ENCODE peak calls at places on chromosome 21, in six cellular contexts. C, Q, U, K, H and S are unnamed samples.

GRCh38 chr21:34052171-34052570 is 21.2 kb upstream of the MRPS6 start:
- DNase-seq in C (no peak), Q (no peak), U (no peak), K (no peak), H (no peak), S (no peak)

GRCh38 chr21:28196981-28197380 is 795.7 kb downstream of the LTN1 start:
- DNase-seq in C (no peak), Q (no peak), U (no peak), K (no peak), H (no peak), S (no peak)

GRCh38 chr21:16815228-16815627 is 697.6 kb upstream of the CXADR start:
- DNase-seq in C (no peak), Q (no peak), U (no peak), K (no peak), H (no peak), S (no peak)

GRCh38 chr21:44450999-44451398 is 4.3 kb upstream of the LRRC3 start:
- DNase-seq in C (no peak), Q (no peak), U (no peak), K (no peak), H (no peak), S (no peak)

GRCh38 chr21:21163904-21164303 is 165.7 kb downstream of the NCAM2 start:
- DNase-seq in C (peak), Q (peak), U (peak), K (peak), H (no peak), S (peak)

GRCh38 chr21:31347435-31348032 is 3.5 kb upstream of the TIAM1 start:
- DNase-seq in C (peak), Q (no peak), U (peak), K (no peak), H (no peak), S (no peak)

GRCh38 chr21:25179116-25179515 is 428.2 kb downstream of the MRPL39 start:
- DNase-seq in C (no peak), Q (no peak), U (peak), K (no peak), H (no peak), S (no peak)

GRCh38 chr21:16241021-16241420 is 511.2 kb downstream of the USP25 start:
- DNase-seq in C (no peak), Q (no peak), U (no peak), K (no peak), H (no peak), S (no peak)

GRCh38 chr21:45410865-45411809 is 6.2 kb downstream of the COL18A1 start:
- DNase-seq in C (no peak), Q (no peak), U (no peak), K (no peak), H (no peak), S (peak)

GRCh38 chr21:21971384-21971783 is 973.2 kb downstream of the NCAM2 start:
- DNase-seq in C (no peak), Q (no peak), U (no peak), K (no peak), H (no peak), S (no peak)

GRCh38 chr21:45868086-45868485 is 113.5 kb upstream of the COL6A1 start:
- DNase-seq in C (no peak), Q (no peak), U (no peak), K (peak), H (no peak), S (no peak)

GRCh38 chr21:29133796-29134195 is 3.4 kb downstream of the MAP3K7CL start:
- DNase-seq in C (no peak), Q (no peak), U (no peak), K (no peak), H (no peak), S (no peak)

GRCh38 chr21:38303300-38303699 is 46.5 kb downstream of the KCNJ15 start:
- DNase-seq in C (no peak), Q (peak), U (peak), K (no peak), H (no peak), S (peak)

GRCh38 chr21:29346281-29346680 is 47.6 kb downstream of the BACH1 start:
- DNase-seq in C (no peak), Q (no peak), U (no peak), K (no peak), H (no peak), S (no peak)

GRCh38 chr21:26098758-26099157 is 71.8 kb downstream of the APP start:
- DNase-seq in C (no peak), Q (no peak), U (peak), K (no peak), H (no peak), S (no peak)

GRCh38 chr21:28731700-28732321 is 260.9 kb downstream of the LTN1 start:
- DNase-seq in C (no peak), Q (no peak), U (no peak), K (no peak), H (no peak), S (no peak)

GRCh38 chr21:38679531-38679930 is 126.2 kb upstream of the ETS2 start:
- DNase-seq in C (no peak), Q (peak), U (peak), K (no peak), H (no peak), S (no peak)

GRCh38 chr21:46125846-46126301 is 28.0 kb downstream of the COL6A2 start:
- DNase-seq in C (no peak), Q (no peak), U (no peak), K (peak), H (no peak), S (no peak)

GRCh38 chr21:43923391-43923790 is 58.4 kb downstream of the AGPAT3 start:
- DNase-seq in C (no peak), Q (no peak), U (peak), K (no peak), H (no peak), S (no peak)

GRCh38 chr21:45355573-45355972 is 49.4 kb upstream of the COL18A1 start:
- DNase-seq in C (no peak), Q (no peak), U (no peak), K (no peak), H (no peak), S (no peak)

GRCh38 chr21:15849925-15850324 is 120.1 kb downstream of the USP25 start:
- DNase-seq in C (no peak), Q (no peak), U (no peak), K (no peak), H (no peak), S (no peak)

GRCh38 chr21:38505654-38506523 is 7.6 kb upstream of the ERG start:
- DNase-seq in C (peak), Q (peak), U (peak), K (no peak), H (peak), S (peak)

GRCh38 chr21:44089001-44089911 is 17.9 kb upstream of the PWP2 start:
- DNase-seq in C (no peak), Q (no peak), U (no peak), K (peak), H (no peak), S (no peak)

DNA sequence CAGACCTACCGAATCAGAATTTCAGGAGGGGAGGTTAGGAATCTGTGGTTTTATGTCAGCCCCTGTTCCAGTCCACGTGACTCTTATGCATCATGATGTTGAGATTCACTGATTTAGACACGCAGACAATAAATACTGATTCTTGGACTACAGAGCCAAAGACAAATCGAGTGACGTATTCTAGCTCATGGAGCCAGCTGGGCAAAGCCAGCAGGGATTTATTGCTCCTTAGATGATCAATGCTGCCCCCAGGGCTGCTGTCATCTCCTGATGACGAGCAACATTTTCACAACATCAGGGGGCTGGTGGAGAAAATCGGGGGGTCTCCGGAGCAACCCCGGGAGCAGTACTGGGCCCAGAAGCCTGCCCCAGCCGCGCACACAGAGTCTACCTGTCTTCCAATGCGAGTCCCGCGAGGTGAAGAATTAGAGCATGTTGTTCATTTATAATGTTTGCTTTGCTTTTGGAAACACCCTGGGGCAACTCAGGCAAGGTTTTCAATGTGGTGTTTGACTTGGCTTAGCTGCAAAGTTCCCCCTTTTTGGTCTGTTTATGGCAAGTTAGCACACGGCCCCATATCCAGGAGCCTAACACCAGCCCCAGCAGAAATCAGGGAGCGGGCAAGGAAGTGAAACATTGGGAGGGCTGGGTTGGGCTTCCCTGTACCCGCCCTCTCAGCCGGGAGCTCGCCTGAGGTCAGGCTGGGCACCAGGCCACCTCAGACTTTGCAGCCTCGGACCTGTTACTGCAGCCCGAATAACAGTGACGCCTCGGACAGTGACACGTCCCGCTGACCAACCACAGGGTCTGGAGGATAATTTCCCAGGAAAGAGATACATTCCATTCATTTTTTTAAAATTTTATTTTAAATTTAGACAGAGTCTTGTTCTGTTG is 19.9 kb upstream of the CLDN14 start:
- DNase-seq in C (no peak), Q (no peak), U (no peak), K (peak), H (no peak), S (no peak)
- TF ChIP-seq POLR2A in C (no peak), Q (no peak), U (no peak), K (no peak), H (no peak), S (no peak)

DNA sequence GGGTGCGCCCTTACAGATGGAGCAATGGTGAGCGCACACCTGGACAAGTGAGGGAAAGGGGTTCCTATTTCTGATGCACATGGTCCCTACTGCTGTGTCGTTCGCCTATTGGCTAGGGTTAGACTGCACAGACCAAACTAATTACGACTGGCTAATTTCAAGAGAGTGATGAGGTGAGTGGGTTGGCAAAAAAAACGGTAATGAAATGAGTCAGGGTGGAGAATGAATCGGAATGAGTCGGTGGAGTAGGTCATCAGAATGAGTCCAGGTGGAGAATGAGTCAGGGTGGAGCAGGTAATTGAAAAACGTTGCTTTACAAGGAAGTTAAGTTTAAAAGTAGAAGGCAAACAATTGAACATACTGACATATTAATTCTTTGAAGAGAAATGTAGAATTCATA is 79.8 kb downstream of the WDR4 start:
- DNase-seq in C (no peak), Q (no peak), U (no peak), K (no peak), H (no peak), S (no peak)
- H3K27ac ChIP-seq in C (no peak), Q (no peak), U (no peak), K (no peak), H (no peak), S (no peak)

GRCh38 chr21:41559658-41560599 is 52.0 kb upstream of the TMPRSS2 start:
- DNase-seq in C (no peak), Q (no peak), U (no peak), K (peak), H (no peak), S (no peak)
- TF ChIP-seq POLR2A in C (no peak), Q (no peak), U (no peak), K (no peak), H (no peak), S (no peak)

GRCh38 chr21:32426066-32426465 is 13.6 kb downstream of the EVA1C start:
- DNase-seq in C (no peak), Q (no peak), U (no peak), K (no peak), H (no peak), S (no peak)
- H3K27ac ChIP-seq in C (no peak), Q (peak), U (no peak), K (no peak), H (no peak), S (no peak)